ENCODE peak calls at places on chromosomes 4 and X, in five cellular contexts. N, F, Q, T and L are unnamed samples.

GRCh38 chr4:26748805-26749204 is 111.8 kb upstream of the STIM2 start:
- DNase-seq in F (no peak), N (no peak), Q (no peak), T (no peak), L (no peak)

GRCh38 chrX:15971696-15972095 is 117.1 kb upstream of the AP1S2 start:
- DNase-seq in N (no peak), F (no peak), Q (no peak), T (no peak), L (no peak)

GRCh38 chr4:166042510-166043055 is 169.5 kb downstream of the TLL1 start:
- DNase-seq in Q (no peak), F (no peak), N (no peak), T (no peak), L (no peak)

GRCh38 chr4:4872148-4872903 is 12.9 kb downstream of the MSX1 start:
- DNase-seq in F (no peak), Q (no peak), N (no peak), T (no peak), L (no peak)

GRCh38 chrX:131729295-131729694 is 185.4 kb downstream of the OR13H1 start:
- DNase-seq in T (peak; percentile 84), Q (no peak), N (peak; percentile 85), F (peak; percentile 88), L (no peak)

GRCh38 chr4:167606551-167606950 is 372.3 kb upstream of the SPOCK3 start:
- DNase-seq in F (no peak), N (no peak), T (no peak), Q (no peak), L (no peak)

GRCh38 chr4:148300877-148301276 is 141.3 kb downstream of the NR3C2 start:
- DNase-seq in N (no peak), T (no peak), Q (no peak), F (no peak), L (no peak)

GRCh38 chr4:84995386-84995785 is 28.9 kb upstream of the WDFY3 start:
- DNase-seq in Q (no peak), F (no peak), N (no peak), T (no peak), L (no peak)

GRCh38 chr4:32499176-32499575 is 1779.0 kb downstream of the PCDH7 start:
- DNase-seq in T (no peak), Q (no peak), F (no peak), N (no peak), L (no peak)

GRCh38 chrX:46757052-46757451 is 1.9 kb downstream of the SLC9A7 start:
- DNase-seq in F (no peak), T (no peak), Q (no peak), N (no peak), L (no peak)

GRCh38 chr4:99723555-99724450 is 66.2 kb upstream of the C4orf54 start:
- DNase-seq in Q (peak; percentile 38), T (peak; percentile 71), N (peak; percentile 46), F (peak; percentile 88), L (no peak)

GRCh38 chr4:165872443-165873297 is at the start of gene TLL1:
- DNase-seq in F (no peak), Q (peak; percentile 5), T (no peak), N (no peak), L (no peak)

GRCh38 chr4:149723065-149723464 is 92.6 kb downstream of the IQCM start:
- DNase-seq in Q (no peak), F (no peak), T (no peak), N (no peak), L (no peak)

GRCh38 chrX:118726887-118727685 is at the start of gene IL13RA1:
- DNase-seq in F (peak; percentile 76), Q (peak; percentile 74), N (peak; percentile 81), T (peak; percentile 86), L (no peak)

GRCh38 chr4:37666625-37667071 is 19.5 kb downstream of the RELL1 start:
- DNase-seq in T (peak; percentile 77), Q (peak; percentile 55), N (no peak), F (peak; percentile 95), L (no peak)

GRCh38 chr4:39729557-39729956 is 31.6 kb downstream of the UBE2K start:
- DNase-seq in F (peak; percentile 38), T (no peak), Q (no peak), N (no peak), L (no peak)

GRCh38 chr4:17687237-17687857 is 72.9 kb downstream of the MED28 start:
- DNase-seq in N (no peak), T (no peak), F (no peak), Q (no peak), L (no peak)

GRCh38 chrX:112734250-112734649 is 54.5 kb upstream of the LHFPL1 start:
- DNase-seq in Q (no peak), F (peak; percentile 14), N (no peak), T (no peak), L (no peak)

GRCh38 chr4:89078300-89078699 is 21.3 kb upstream of the FAM13A start:
- DNase-seq in N (no peak), Q (no peak), F (no peak), T (no peak), L (no peak)
- TF ChIP-seq POLR2A in N (no peak), Q (no peak), F (no peak), T (no peak), L (no peak)

GRCh38 chr4:56467284-56468096 is at the start of gene SRP72:
- DNase-seq in N (peak; percentile 88), Q (peak; percentile 68), T (peak; percentile 91), F (peak; percentile 85), L (peak; percentile 73)
- TF ChIP-seq POLR2A in N (peak; percentile 66), Q (peak; percentile 71), T (peak; percentile 18), F (peak; percentile 95), L (peak; percentile 91)

GRCh38 chr4:87006531-87007344 is 71.9 kb downstream of the AFF1 start:
- DNase-seq in Q (peak; percentile 53), N (peak; percentile 94), F (peak; percentile 92), T (peak; percentile 95), L (peak; percentile 51)
- TF ChIP-seq POLR2A in Q (peak; percentile 98), N (peak; percentile 93), F (peak; percentile 99), T (peak; percentile 91), L (peak; percentile 98)

GRCh38 chrX:65537229-65537628 is 2.6 kb upstream of the LAS1L start:
- DNase-seq in N (no peak), T (no peak), F (no peak), Q (no peak), L (no peak)

GRCh38 chrX:65528705-65529340 is 5.8 kb downstream of the LAS1L start:
- DNase-seq in F (peak; percentile 10), N (peak; percentile 62), Q (peak; percentile 75), T (peak; percentile 61), L (peak; percentile 13)

GRCh38 chrX:65532016-65532415 is 2.6 kb downstream of the LAS1L start:
- DNase-seq in N (no peak), T (no peak), F (no peak), Q (no peak), L (no peak)

GRCh38 chrX:65536291-65536690 is 1.7 kb upstream of the LAS1L start:
- DNase-seq in F (no peak), T (no peak), Q (no peak), N (no peak), L (no peak)

GRCh38 chrX:65534450-65535292 is at the start of gene LAS1L:
- DNase-seq in Q (peak; percentile 90), T (peak; percentile 91), F (peak; percentile 92), N (peak; percentile 91), L (peak; percentile 69)
- TF ChIP-seq POLR2A in Q (peak; percentile 57), T (no peak), F (peak; percentile 53), N (peak; percentile 28), L (peak; percentile 77)

GRCh38 chr4:185916231-185916630 is 104.2 kb upstream of the SORBS2 start:
- DNase-seq in T (no peak), F (no peak), Q (no peak), N (no peak), L (no peak)
- TF ChIP-seq POLR2A in T (no peak), F (no peak), Q (no peak), N (no peak), L (no peak)

DNA sequence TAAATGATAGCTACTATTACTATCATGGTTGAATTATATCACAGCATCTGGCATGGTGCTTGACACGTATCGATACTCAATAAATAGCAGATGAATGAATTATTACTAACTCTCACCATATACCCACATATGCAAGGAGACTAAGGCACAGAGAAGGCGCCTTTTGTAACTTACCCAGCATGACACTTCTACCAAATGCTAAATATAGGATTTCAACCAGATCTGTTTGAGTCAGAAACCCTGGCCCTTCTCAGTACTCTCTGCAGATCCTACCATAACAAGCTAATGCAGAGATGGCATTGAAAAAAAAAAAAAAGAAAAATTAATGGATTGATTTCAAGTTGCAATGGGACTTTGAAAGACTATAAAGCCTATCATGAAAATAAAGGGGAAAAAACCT is 219.5 kb downstream of the DHX15 start:
- DNase-seq in Q (no peak), N (no peak), T (no peak), F (no peak), L (no peak)
- TF ChIP-seq POLR2A in Q (no peak), N (no peak), T (no peak), F (no peak), L (no peak)

DNA sequence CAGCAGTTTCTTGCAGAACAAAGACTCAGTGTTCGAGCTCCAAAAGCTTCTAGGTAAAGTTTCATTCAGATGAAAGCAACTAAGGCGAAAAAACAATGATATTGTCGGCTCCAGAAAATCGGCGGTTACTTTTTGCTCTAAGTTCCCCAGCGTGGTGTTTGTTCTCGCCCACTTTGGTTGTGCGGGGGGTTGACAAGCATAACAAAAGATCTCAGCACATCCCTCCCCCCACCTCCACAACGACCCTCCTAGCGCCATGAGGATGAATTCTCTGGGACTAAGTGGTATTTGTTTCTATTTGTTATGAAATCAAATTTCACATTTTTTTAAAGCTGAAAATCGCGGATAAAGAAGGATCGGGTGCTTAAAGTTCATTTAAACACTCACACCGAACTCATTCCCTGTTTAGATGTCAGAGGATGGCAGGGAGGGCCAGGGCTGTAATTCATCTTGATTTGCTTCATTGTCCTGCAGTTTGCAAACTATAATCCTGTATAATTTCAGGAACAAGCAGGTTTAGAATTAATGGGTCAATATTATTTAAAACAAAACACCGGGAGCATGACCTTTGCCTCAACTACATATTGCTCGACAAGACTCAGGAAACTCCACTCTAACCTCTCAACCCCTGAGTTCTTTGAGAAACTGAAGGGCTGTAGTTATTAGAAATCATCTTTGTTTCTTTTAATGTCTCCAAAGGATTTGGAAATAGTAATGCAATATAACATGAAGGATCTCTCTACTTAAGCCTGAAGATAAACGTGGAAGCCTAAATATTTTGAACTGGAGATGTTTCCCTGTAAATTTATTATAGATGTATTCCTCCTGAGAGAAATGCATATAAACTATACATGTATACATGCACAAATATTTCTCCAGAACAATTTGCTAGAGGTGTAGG is 6.5 kb downstream of the PITX2 start:
- DNase-seq in F (no peak), Q (no peak), T (no peak), N (no peak), L (no peak)
- TF ChIP-seq POLR2A in F (no peak), Q (no peak), T (no peak), N (no peak), L (no peak)